ENCODE peak calls at places on chromosomes 1 and 21, in five cellular contexts. J is AG04450, E is IMR-90, T is left ventricle myocardium inferior, G is thyroid gland. K is an unnamed sample.

GRCh38 chr1:114352797-114353196 is 158.2 kb downstream of the TRIM33 start:
- DNase-seq in J (no peak), E (no peak), T (no peak), G (no peak), K (no peak)

GRCh38 chr1:40389871-40390560 is 16.5 kb downstream of the SMAP2 start:
- DNase-seq in J (peak; percentile 85), E (peak; percentile 93), T (no peak), G (no peak), K (no peak)

GRCh38 chr1:92951141-92951582 is 10.1 kb downstream of the DIPK1A start:
- DNase-seq in J (no peak), E (peak; percentile 71), T (no peak), G (no peak), K (no peak)

GRCh38 chr21:32516729-32517649 is 68.3 kb downstream of the TCP10L start:
- DNase-seq in J (peak; percentile 98), E (peak; percentile 99), T (no peak), G (no peak), K (no peak)

GRCh38 chr1:68788762-68789161 is 291.9 kb upstream of the DEPDC1 start:
- DNase-seq in J (no peak), E (no peak), T (no peak), G (no peak), K (no peak)

GRCh38 chr1:1331068-1331965 is at the start of gene TAS1R3:
- DNase-seq in J (no peak), E (no peak), T (no peak), G (no peak), K (no peak)

GRCh38 chr1:5771788-5772187 is 220.4 kb downstream of the NPHP4 start:
- DNase-seq in J (no peak), E (no peak), T (no peak), G (no peak), K (no peak)

GRCh38 chr1:223702735-223703667 is 9.3 kb upstream of the CAPN2 start:
- DNase-seq in J (no peak), E (peak; percentile 80), T (no peak), G (no peak), K (no peak)

GRCh38 chr1:185534806-185535205 is 199.4 kb upstream of the HMCN1 start:
- DNase-seq in J (no peak), E (no peak), T (no peak), G (no peak), K (no peak)

GRCh38 chr1:54833146-54833545 is 32.0 kb upstream of the TTC22 start:
- DNase-seq in J (no peak), E (no peak), T (no peak), G (no peak), K (no peak)

GRCh38 chr1:2231667-2232254 is 3.6 kb downstream of the SKI start:
- DNase-seq in J (no peak), E (peak; percentile 81), T (peak; percentile 82), G (peak; percentile 75), K (peak; percentile 76)

GRCh38 chr1:32997381-32997891 is 32.8 kb upstream of the RNF19B start:
- DNase-seq in J (no peak), E (peak; percentile 93), T (no peak), G (no peak), K (no peak)

GRCh38 chr1:58571616-58572015 is 5.4 kb downstream of the TACSTD2 start:
- DNase-seq in J (no peak), E (no peak), T (no peak), G (no peak), K (no peak)

GRCh38 chr1:65958561-65959350 is 166.1 kb downstream of the PDE4B start:
- DNase-seq in J (peak; percentile 21), E (peak; percentile 60), T (no peak), G (no peak), K (peak; percentile 1)

GRCh38 chr1:191831572-191831971 is 326.7 kb upstream of the RGS18 start:
- DNase-seq in J (no peak), E (no peak), T (no peak), G (no peak), K (no peak)

GRCh38 chr1:66980745-66981367 is 56.1 kb downstream of the MIER1 start:
- DNase-seq in J (peak; percentile 4), E (peak; percentile 46), T (no peak), G (no peak), K (no peak)

GRCh38 chr1:66984491-66984890 is 59.7 kb downstream of the MIER1 start:
- DNase-seq in J (no peak), E (no peak), T (no peak), G (no peak), K (no peak)

GRCh38 chr1:66981679-66982078 is 56.9 kb downstream of the MIER1 start:
- DNase-seq in J (no peak), E (peak; percentile 18), T (no peak), G (no peak), K (peak; percentile 45)

GRCh38 chr1:66985835-66986234 is 61.0 kb downstream of the MIER1 start:
- DNase-seq in J (no peak), E (no peak), T (no peak), G (no peak), K (no peak)

DNA sequence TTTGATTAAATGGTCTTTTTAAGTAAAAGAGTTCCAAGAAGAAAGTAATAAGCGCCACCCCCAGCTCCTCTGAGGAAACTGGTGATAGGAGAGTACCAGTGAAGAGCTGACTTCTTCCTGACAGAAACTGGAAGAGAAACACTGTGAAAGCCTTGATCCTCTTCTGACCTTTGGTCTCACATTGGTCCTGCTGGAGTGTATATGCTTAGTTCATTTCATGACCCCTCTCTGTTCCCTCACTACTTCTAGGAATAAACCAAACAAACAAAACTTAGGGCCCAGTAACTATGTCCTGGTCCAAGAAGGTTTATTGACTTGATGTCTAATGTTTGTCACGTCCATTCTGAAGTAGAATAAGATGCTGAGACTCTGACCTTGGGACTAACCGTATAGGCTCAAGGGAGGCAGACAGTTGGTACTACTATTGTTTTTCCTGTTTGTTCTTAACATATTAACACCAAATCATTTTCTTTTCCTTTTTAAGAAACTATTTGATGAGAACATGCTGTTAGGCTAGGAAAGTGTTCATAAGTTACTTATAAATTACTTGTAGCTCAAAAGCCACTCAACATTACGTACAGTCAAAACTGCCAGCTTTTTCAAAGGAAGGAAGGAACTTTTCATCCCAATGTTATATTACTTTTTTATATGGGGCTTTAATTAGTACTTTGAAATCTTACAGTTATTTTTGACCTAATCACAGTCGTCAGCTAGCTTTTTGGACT is 57.9 kb downstream of the MIER1 start:
- DNase-seq in J (no peak), E (no peak), T (no peak), G (no peak), K (no peak)
- H3K27ac ChIP-seq in J (no peak overlapping the region), E (no peak overlapping the region), T (no peak overlapping the region), G (no peak overlapping the region), K (no peak overlapping the region)

GRCh38 chr1:46528297-46528955 is 23.0 kb downstream of the KNCN start:
- DNase-seq in J (no peak), E (peak; percentile 22), T (no peak), G (no peak), K (no peak)

GRCh38 chr1:46525253-46525983 is 26.0 kb downstream of the KNCN start:
- DNase-seq in J (no peak), E (no peak), T (no peak), G (no peak), K (no peak)

GRCh38 chr1:46526013-46526688 is 25.3 kb downstream of the KNCN start:
- DNase-seq in J (no peak), E (no peak), T (no peak), G (no peak), K (no peak)

GRCh38 chr1:46527474-46528296 is 23.8 kb downstream of the KNCN start:
- DNase-seq in J (no peak), E (peak; percentile 66), T (peak; percentile 81), G (peak; percentile 86), K (peak; percentile 61)

GRCh38 chr1:46526689-46527291 is 24.7 kb downstream of the KNCN start:
- DNase-seq in J (no peak), E (no peak), T (no peak), G (no peak), K (no peak)
- H3K27me3 ChIP-seq in J (peaks cover 63% of the 10 kb centered on the region), E (peaks cover 51% of the 10 kb centered on the region), T (peaks cover 83% of the 10 kb centered on the region), G (no peaks in the 10 kb centered on the region), K (peaks cover 13% of the 10 kb centered on the region)

GRCh38 chr1:19969898-19970660 is 9.3 kb downstream of the PLA2G2A start:
- DNase-seq in J (no peak), E (no peak), T (no peak), G (no peak), K (no peak)
- H3K9me3 ChIP-seq in J (no peaks in the 10 kb centered on the region), E (no peaks in the 10 kb centered on the region), T (no peaks in the 10 kb centered on the region), G (no peaks in the 10 kb centered on the region), K (no peaks in the 10 kb centered on the region)

DNA sequence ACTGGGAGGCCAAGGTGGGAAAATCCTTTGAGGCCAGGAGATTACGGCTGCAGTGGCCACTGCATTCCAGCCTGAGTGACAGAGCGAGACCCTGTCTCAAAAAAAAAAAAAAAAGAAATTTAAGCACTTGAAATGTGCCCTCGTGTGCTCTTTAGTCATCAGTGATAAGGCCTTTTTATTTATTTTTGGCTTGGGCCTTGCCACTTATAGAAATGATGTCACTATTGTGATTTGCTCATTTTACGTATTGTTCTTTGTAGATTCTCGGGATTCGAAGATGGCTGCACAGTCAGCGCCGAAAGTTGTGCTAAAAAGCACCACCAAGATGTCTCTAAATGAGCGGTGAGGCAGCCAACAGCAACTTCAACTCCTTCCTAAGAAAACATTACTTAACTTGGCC is 2.4 kb downstream of the CHTOP start:
- DNase-seq in J (no peak), E (no peak), T (no peak), G (no peak), K (no peak)
- H3K27ac ChIP-seq in J (no peak overlapping the region), E (no peak overlapping the region), T (peak overlapping the region; percentile 100), G (no peak overlapping the region), K (no peak overlapping the region)

DNA sequence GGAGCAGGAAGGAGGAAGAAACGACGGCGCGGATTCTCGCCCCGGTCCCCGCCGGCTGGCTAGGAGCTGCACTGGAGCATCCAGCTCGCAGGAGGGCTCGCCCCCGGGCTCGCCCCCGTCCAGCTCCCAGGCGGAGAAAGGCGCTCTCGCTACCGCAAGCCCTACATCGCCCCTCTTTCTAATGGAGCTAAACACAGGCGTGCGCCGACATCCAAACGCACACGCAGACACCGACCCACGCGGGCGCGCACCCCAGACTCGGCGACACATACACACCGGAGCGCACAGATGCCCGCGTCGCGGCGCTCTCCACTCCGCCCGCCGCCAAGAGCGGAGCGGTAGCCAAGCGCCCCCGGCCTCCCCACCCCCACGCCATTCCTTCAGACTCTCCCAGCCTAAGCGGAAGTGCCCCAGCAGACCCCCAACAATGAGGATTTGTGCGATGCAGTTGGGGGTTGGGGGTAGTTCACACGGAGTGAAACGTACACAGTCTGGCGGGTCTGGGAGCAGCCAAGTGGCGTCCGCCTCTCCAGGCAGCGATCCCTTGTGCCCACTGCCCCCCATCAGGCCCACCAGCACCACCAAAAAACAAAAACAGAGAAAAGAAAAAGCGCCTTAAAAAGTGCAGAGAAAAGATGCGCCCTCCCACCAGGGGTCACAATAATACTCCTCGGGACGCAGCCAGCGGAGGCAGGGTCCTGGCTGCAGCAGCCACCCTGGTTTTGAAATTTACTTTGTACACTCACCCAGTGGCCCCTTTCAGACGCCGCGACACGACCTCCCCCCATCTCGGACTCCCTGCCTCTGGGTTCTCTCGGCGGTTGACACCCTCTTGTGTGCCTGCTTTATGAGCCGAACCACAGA is 1.4 kb downstream of the DAB1 start:
- DNase-seq in J (no peak), E (peak; percentile 34), T (peak; percentile 20), G (no peak), K (no peak)
- H3K27me3 ChIP-seq in J (peaks cover 55% of the 10 kb centered on the region), E (peaks cover 2% of the 10 kb centered on the region), T (peaks cover 74% of the 10 kb centered on the region), G (peaks cover 16% of the 10 kb centered on the region), K (peaks cover 53% of the 10 kb centered on the region)

DNA sequence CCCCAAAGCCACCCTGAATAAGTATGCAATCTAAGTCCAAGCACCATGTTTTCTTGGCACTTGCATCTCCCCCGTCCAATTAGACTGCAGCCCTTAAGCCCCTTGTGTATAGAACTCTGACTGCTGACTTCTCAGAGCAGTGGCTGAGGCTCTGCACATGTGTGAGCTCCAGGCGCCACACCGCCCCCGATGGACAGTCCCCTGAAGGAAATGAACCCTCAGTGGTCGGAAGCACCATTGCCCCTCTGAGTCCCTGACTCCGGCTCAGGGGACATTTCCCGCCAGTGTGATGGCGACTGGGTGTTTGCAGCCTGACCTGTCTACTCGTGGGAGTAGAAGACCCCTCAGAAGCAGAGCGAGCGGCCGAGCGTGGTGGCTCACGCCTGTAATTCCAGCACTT is 37.2 kb upstream of the SCCPDH start:
- DNase-seq in J (no peak), E (no peak), T (no peak), G (no peak), K (no peak)
- H3K9me3 ChIP-seq in J (no peaks in the 10 kb centered on the region), E (no peaks in the 10 kb centered on the region), T (no peaks in the 10 kb centered on the region), G (no peaks in the 10 kb centered on the region), K (no peaks in the 10 kb centered on the region)

K was measured in CD4-positive, alpha-beta T cell.